ENCODE peak calls at places on chromosomes 1 and 21, in four cellular contexts. L is mucosa of descending colon, M is fibroblast of pulmonary artery, X is dorsolateral prefrontal cortex. A is an unnamed sample.

GRCh38 chr1:60825593-60825992 is 256.8 kb upstream of the NFIA start:
- DNase-seq in L (peak; percentile 53), M (no peak), X (no peak), A (no peak)

GRCh38 chr21:43634618-43635017 is 24.7 kb downstream of the HSF2BP start:
- DNase-seq in L (no peak), M (peak; percentile 12), X (no peak), A (no peak)

GRCh38 chr1:236508593-236509027 is 15.2 kb upstream of the LGALS8 start:
- DNase-seq in L (no peak), M (no peak), X (no peak), A (no peak)

GRCh38 chr1:204464174-204464573 is 30.4 kb downstream of the PIK3C2B start:
- DNase-seq in L (no peak), M (no peak), X (no peak), A (no peak)

GRCh38 chr1:193533883-193534282 is 347.5 kb upstream of the B3GALT2 start:
- DNase-seq in L (no peak), M (peak; percentile 11), X (peak; percentile 78), A (no peak)

GRCh38 chr21:36134820-36135390 is at the start of gene CBR3:
- DNase-seq in L (peak; percentile 69), M (peak; percentile 36), X (peak; percentile 44), A (no peak)

GRCh38 chr1:171911506-171911905 is 70.2 kb downstream of the DNM3 start:
- DNase-seq in L (no peak), M (peak; percentile 28), X (no peak), A (no peak)

GRCh38 chr1:75632350-75632949 is 21.5 kb upstream of the SLC44A5 start:
- DNase-seq in L (no peak), M (peak; percentile 65), X (no peak), A (no peak)

GRCh38 chr1:226762988-226763740 is 24.1 kb upstream of the ITPKB start:
- DNase-seq in L (no peak), M (no peak), X (no peak), A (no peak)

GRCh38 chr1:17615157-17615556 is 75.7 kb downstream of the ARHGEF10L start:
- DNase-seq in L (no peak), M (no peak), X (no peak), A (no peak)

GRCh38 chr1:176785046-176785445 is 322.1 kb downstream of the PAPPA2 start:
- DNase-seq in L (no peak), M (no peak), X (no peak), A (no peak)

GRCh38 chr1:44318097-44319088 is 36.7 kb downstream of the ERI3 start:
- DNase-seq in L (no peak), M (peak; percentile 51), X (no peak), A (peak; percentile 53)

GRCh38 chr1:242467556-242468145 is 56.8 kb downstream of the PLD5 start:
- DNase-seq in L (no peak), M (peak; percentile 40), X (peak; percentile 59), A (no peak)

GRCh38 chr1:91751281-91751680 is 134.7 kb downstream of the TGFBR3 start:
- DNase-seq in L (no peak), M (peak; percentile 72), X (no peak), A (no peak)

GRCh38 chr1:22777658-22778057 is 67.0 kb downstream of the EPHB2 start:
- DNase-seq in L (no peak), M (no peak), X (no peak), A (no peak)

GRCh38 chr1:22773981-22774471 is 63.4 kb downstream of the EPHB2 start:
- DNase-seq in L (peak; percentile 39), M (peak; percentile 85), X (peak; percentile 44), A (no peak)

GRCh38 chr1:22778408-22778807 is 67.8 kb downstream of the EPHB2 start:
- DNase-seq in L (no peak), M (no peak), X (no peak), A (no peak)

GRCh38 chr1:22774483-22775182 is 64.0 kb downstream of the EPHB2 start:
- DNase-seq in L (no peak), M (no peak), X (no peak), A (no peak)

GRCh38 chr1:22776051-22776611 is 65.5 kb downstream of the EPHB2 start:
- DNase-seq in L (no peak), M (no peak), X (no peak), A (no peak)
- TF ChIP-seq CTCF in L (no peak), M (no peak), X (no peak), A (no peak)

DNA sequence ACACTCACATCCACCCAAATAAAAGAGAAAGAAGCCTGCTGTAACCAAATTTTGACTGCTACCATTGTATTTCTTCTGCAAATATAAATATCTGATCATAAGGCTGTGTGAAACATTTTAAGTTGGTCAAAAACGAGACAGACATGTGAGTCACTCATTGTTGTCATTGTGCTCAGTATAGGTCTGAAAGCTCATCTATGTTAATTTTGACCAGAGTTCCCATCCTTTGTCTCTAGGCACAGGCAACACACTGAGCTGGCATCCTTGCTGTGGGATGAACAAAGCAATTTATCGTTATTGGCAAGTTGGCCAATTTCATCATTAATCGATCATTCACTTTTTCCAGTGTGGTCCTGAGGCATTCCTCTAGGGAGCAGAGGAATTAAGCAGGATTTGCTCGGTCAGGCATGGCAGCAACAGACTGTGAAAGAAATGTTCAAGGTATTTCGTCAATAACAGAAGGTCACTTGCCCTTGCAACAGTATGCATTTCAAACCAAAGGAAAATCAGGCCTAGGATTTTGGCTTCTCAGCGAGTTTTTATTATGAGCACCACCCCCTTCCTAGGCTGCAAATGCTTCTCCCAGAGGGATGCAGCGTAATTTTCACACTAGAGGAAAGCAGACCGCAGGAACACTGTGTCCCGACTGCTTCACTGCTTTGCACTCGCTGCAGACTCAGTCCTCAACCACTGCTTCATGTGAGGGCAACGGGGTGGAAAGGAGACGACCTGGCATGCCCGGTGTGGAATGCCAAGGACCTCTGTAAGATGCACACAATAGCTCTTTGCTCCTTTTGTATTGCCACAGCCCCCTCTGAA is 87.9 kb upstream of the SMYD2 start:
- DNase-seq in L (no peak), M (no peak), X (no peak), A (no peak)
- TF ChIP-seq CTCF in L (no peak), M (no peak), X (no peak), A (no peak)

DNA sequence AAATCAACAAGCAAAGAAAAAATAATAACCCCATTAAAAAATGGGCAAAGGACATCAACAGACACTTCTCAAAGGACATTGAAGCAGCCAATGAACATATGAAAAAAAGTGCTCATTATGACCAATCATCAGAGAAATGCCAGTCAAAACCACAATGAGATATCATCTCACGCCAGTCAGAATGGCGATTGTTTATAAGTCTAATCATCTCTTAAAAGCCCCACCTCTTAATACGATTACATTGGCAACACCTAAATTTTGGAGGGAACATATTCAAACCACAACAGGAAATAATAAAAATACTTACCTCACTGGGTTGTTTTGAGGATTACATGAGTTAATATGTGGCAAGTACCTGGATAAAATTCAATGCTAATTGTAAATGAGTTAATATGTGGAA is 57.1 kb upstream of the PLPPR4 start:
- DNase-seq in L (no peak), M (no peak), X (no peak), A (no peak)
- TF ChIP-seq CTCF in L (no peak), M (no peak), X (no peak), A (no peak)

DNA sequence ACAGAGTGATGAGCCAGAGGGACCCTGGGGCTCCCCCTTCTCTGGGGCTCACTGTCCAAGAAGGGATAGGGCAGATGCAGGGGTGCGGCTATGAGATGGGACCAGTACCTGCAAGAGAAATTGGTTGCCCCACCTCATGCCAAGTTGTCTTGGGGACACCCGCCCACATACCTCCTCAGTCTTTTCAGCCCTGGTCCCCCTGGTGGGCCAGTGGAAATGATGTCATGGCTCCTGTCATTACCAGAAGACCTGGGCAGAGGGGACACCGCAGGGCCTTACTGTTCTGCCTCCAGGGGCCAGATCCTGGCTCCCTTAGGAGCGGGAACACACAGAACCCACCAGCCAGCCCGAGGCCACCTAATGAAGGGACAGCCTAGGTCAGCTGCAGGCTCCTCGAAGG is 63.2 kb downstream of the CDK18 start:
- DNase-seq in L (no peak), M (no peak), X (no peak), A (no peak)
- TF ChIP-seq CTCF in L (no peak), M (no peak), X (no peak), A (no peak)